ENCODE peak calls at places on chromosomes 4 and X, in four cellular contexts. One of them, this sample, is unnamed.

GRCh38 chr4:159131564-159131963 is 28.7 kb downstream of the RAPGEF2 start:
- DNase-seq in HCT116: no peak
- DNase-seq in K562: no peak
- DNase-seq in HepG2: no peak
- DNase-seq in this sample: no peak

GRCh38 chr4:146507607-146508006 is 14.1 kb downstream of the SLC10A7 start:
- DNase-seq in HepG2: no peak
- DNase-seq in HCT116: no peak
- DNase-seq in K562: no peak
- DNase-seq in this sample: no peak

GRCh38 chr4:16269742-16270522 is 43.7 kb upstream of the TAPT1 start:
- DNase-seq in HCT116: no peak
- DNase-seq in K562: no peak
- DNase-seq in HepG2: no peak
- DNase-seq in this sample: no peak

GRCh38 chrX:6311540-6311939 is 82.9 kb upstream of the NLGN4X start:
- DNase-seq in HepG2: no peak
- DNase-seq in K562: no peak
- DNase-seq in HCT116: no peak
- DNase-seq in this sample: no peak

GRCh38 chr4:137825505-137825904 is 293.2 kb upstream of the PCDH18 start:
- DNase-seq in HCT116: no peak
- DNase-seq in HepG2: no peak
- DNase-seq in K562: no peak
- DNase-seq in this sample: no peak

GRCh38 chr4:1276984-1277383 is 12.7 kb upstream of the MAEA start:
- DNase-seq in HepG2: no peak
- DNase-seq in HCT116: no peak
- DNase-seq in K562: no peak
- DNase-seq in this sample: no peak

GRCh38 chr4:97027989-97028388 is 1115.3 kb downstream of the STPG2 start:
- DNase-seq in HCT116: no peak
- DNase-seq in HepG2: no peak
- DNase-seq in K562: no peak
- DNase-seq in this sample: no peak

GRCh38 chrX:115913575-115913974 is 257.0 kb upstream of the AGTR2 start:
- DNase-seq in HepG2: no peak
- DNase-seq in K562: no peak
- DNase-seq in HCT116: no peak
- DNase-seq in this sample: no peak

DNA sequence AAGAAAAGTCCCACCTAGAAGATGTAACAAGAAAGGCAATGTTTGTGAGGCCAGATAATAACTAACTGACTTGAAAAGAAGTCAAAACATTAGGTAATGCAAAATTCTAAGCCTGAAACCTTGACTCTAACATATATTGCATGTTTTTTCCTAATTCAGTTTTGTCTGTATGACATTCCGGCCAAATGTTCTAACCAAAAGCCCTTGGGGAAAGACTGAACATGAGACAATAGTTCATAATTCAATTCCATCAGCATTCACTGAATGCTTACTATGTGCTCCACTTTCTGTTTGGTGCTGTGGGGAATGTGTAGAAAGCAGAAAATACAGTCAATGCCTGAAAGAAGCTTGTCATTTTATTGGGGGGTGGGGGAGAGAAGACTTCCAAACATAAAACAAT is 84.8 kb upstream of the PLAC1 start:
- DNase-seq in HepG2: no peak
- DNase-seq in K562: no peak
- DNase-seq in HCT116: no peak
- DNase-seq in this sample: no peak
- TF ChIP-seq TCF7L2 in HepG2: no peak
- TF ChIP-seq TCF7L2 in K562: no peak
- TF ChIP-seq TCF7L2 in HCT116: no peak
- TF ChIP-seq TCF7L2 in this sample: no peak

DNA sequence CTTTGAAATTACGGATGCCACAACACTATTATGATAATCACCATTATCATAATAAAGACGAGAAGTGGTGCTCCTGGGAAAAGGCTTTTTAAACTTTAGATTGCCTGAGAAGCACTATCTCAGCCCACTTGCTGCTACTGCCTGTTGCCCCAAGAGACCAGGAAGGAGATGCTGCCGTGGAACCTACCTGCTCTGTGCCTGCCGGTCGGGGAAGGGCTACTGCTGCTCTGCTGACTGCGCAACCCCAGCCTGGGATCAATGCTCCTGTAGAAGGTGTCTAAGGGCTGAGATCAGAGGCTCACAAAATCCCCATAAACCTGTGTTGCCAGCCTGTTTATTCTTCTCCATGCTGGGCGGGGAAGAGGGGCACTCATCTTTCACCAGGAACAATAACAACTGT is 145.3 kb upstream of the VCX3B start:
- DNase-seq in HepG2: no peak
- DNase-seq in K562: no peak
- DNase-seq in HCT116: no peak
- DNase-seq in this sample: no peak
- TF ChIP-seq SIN3A in HepG2: no peak
- TF ChIP-seq SIN3A in K562: no peak
- TF ChIP-seq SIN3A in HCT116: no peak
- TF ChIP-seq SIN3A in this sample: no peak

GRCh38 chr4:181006509-181007290 is 1236.5 kb upstream of the TENM3 start:
- DNase-seq in HCT116: no peak
- DNase-seq in HepG2: no peak
- DNase-seq in K562: no peak
- DNase-seq in this sample: no peak
- H3K4me3 ChIP-seq in HCT116: no peak overlapping the region
- H3K4me3 ChIP-seq in HepG2: no peak overlapping the region
- H3K4me3 ChIP-seq in K562: no peak overlapping the region
- H3K4me3 ChIP-seq in this sample: peak overlapping the region; percentile 9

GRCh38 chrX:38868941-38869378 is 67.7 kb downstream of the MID1IP1 start:
- DNase-seq in K562: no peak
- DNase-seq in HepG2: no peak
- DNase-seq in HCT116: no peak
- DNase-seq in this sample: no peak

GRCh38 chrX:38870386-38870895 is 69.2 kb downstream of the MID1IP1 start:
- DNase-seq in HCT116: no peak
- DNase-seq in K562: no peak
- DNase-seq in HepG2: no peak
- DNase-seq in this sample: no peak

DNA sequence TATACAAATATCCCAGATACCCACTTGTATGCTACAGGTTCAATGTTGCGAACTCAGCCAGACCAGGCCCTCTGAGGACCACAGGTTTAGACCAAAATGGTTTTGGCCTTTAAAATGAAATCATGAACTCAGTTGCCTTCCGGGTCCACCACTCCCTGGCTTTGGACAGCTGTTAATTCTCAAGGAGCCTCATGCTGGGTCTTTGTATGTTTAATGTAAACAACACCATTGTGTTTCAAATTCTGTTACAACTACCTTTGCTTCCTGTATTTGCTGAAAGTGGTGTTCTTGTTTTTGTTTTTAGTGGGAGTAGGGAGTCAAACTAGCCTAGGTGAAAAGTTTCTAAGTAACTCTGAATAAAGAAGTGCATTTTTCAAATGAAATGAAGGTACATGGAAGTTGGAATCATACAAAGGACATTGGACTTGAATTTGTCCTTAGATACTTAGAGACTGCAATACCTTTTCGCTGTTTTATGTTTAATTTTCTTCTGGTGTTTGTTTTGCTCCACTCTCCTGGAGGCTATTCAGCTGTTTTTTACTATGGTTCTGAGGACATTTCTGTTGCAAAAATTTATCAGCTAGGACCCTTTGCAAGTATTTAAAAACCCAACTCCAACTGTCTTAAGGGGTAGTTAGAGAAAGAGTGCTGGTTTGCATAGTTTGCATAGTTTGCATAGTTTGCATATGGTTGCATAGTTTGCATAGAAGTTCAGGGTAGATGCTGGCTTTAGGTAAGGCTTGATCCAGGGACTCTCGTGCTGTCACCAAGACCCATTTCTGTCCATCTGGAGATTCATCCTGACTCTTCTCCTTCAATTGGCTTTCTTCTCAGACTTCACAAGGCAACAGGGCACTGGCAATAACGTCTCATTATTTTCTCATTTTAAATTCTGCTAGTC is 70.1 kb downstream of the MID1IP1 start:
- DNase-seq in HepG2: no peak
- DNase-seq in K562: no peak
- DNase-seq in HCT116: no peak
- DNase-seq in this sample: no peak
- TF ChIP-seq TCF7L2 in HepG2: no peak
- TF ChIP-seq TCF7L2 in K562: no peak
- TF ChIP-seq TCF7L2 in HCT116: no peak
- TF ChIP-seq TCF7L2 in this sample: no peak

DNA sequence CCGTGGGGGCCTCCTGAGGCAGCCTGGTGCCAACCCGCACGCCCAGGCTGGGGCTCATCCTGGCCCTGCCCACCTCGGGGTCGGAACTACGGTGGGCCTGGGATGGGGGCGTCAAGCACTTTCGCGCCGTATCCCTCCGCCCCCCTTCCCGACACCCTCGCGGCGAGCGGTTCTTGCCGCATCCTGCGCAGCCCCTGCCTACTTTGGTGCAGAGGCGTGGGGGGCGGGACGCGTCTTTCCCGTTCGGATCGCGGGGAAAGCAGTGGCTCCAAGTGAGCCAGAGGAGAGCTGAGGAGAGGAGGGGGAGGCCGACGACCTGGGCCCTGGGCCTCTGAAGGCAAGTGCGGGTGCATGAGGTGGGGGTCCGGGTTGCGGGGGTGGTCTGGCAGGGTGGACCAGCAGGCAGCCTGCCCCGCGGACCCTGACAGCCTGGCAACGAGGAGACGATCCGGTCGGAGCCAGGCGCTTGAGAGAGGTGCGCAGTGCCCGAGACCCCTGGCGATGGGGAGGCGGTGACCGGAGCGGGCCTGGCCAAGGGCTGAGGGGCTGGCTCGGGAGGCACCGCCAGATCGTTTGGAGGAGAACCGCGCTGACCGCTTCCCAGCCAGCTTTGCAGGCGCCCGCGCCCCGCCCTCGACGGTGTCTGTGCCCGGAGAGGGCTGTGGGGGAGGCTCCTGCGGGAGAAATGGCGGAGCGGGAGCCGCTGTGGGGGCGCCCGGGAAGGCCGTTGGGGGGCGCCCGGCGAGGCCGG is at the start of gene GPRASP2:
- DNase-seq in HepG2: no peak
- DNase-seq in K562: peak; percentile 39
- DNase-seq in HCT116: no peak
- DNase-seq in this sample: no peak
- TF ChIP-seq SIN3A in HepG2: no peak
- TF ChIP-seq SIN3A in K562: no peak
- TF ChIP-seq SIN3A in HCT116: no peak
- TF ChIP-seq SIN3A in this sample: peak; percentile 27